ENCODE peak calls at places on chromosomes 7 and 10, in four cellular contexts. A is CD4-positive, alpha-beta memory T cell; Z is stomach; C is astrocyte. P is an unnamed sample.

GRCh38 chr7:16753102-16753931 is at the start of gene TSPAN13:
- DNase-seq in Z (peak; percentile 94), A (peak; percentile 26), C (peak; percentile 71), P (peak; percentile 25)

GRCh38 chr7:63789378-63790176 is 209.1 kb upstream of the ZNF722 start:
- DNase-seq in A (no peak), Z (no peak), C (no peak), P (peak; percentile 11)

GRCh38 chr7:22452142-22452763 is 47.7 kb downstream of the STEAP1B start:
- DNase-seq in A (no peak), Z (peak; percentile 71), C (peak; percentile 12), P (no peak)

GRCh38 chr10:75910032-75910431 is 478.6 kb downstream of the LRMDA start:
- DNase-seq in Z (no peak), C (peak; percentile 6), A (no peak), P (no peak)

GRCh38 chr7:92609921-92610518 is 19.8 kb upstream of the FAM133B start:
- DNase-seq in C (no peak), A (no peak), Z (no peak), P (no peak)

GRCh38 chr7:55099086-55099831 is 80.4 kb downstream of the EGFR start:
- DNase-seq in C (no peak), Z (no peak), A (no peak), P (no peak)

GRCh38 chr10:121803611-121804010 is 124.2 kb downstream of the ATE1 start:
- DNase-seq in Z (no peak), A (no peak), C (no peak), P (no peak)

GRCh38 chr7:157607218-157607617 is 270.4 kb downstream of the DNAJB6 start:
- DNase-seq in A (no peak), Z (no peak), C (no peak), P (no peak)

GRCh38 chr10:75207079-75207867 is 3.3 kb upstream of the VDAC2 start:
- DNase-seq in C (no peak), A (no peak), Z (no peak), P (no peak)

GRCh38 chr7:6675807-6676405 is 30.8 kb downstream of the ZNF12 start:
- DNase-seq in C (no peak), Z (no peak), A (no peak), P (no peak)
- H3K9me3 ChIP-seq in C (peaks cover 48% of the 10 kb centered on the region), Z (peaks cover 97% of the 10 kb centered on the region), A (no peaks in the 10 kb centered on the region), P (peaks cover 81% of the 10 kb centered on the region)

GRCh38 chr7:137343483-137343841 is at the start of gene PTN:
- DNase-seq in C (peak; percentile 77), A (no peak), Z (no peak), P (no peak)

GRCh38 chr7:137345799-137346449 is 2.4 kb upstream of the PTN start:
- DNase-seq in C (no peak), A (no peak), Z (no peak), P (no peak)

GRCh38 chr7:137342751-137343482 is 616 bp downstream of the PTN start:
- DNase-seq in C (no peak), Z (no peak), A (no peak), P (no peak)

GRCh38 chr7:137337902-137338301 is 5.6 kb downstream of the PTN start:
- DNase-seq in Z (no peak), C (no peak), A (no peak), P (no peak)

DNA sequence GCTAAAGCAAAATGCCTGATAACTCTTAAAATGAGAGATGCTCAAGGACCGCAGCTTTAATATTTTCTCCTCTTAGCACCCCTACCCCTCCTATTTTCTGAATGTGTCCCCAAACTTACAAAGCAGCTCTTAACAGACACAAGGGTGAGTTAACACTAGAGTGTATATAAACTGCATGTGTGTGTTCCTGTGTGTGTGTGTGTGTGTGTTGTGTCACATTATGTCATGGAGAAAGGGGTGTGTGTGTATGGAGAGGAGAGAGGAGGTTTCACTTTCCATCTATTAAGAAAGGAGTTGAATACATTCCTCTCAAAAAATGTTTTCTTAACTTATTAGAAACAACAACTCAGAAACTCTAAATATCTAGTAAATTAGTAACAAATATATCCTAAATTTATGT is 1.2 kb downstream of the PTN start:
- DNase-seq in A (no peak), Z (no peak), C (peak; percentile 36), P (no peak)
- H3K4me3 ChIP-seq in A (no peak overlapping the region), Z (peak overlapping the region; percentile 46), C (peak overlapping the region; percentile 70), P (no peak overlapping the region)

DNA sequence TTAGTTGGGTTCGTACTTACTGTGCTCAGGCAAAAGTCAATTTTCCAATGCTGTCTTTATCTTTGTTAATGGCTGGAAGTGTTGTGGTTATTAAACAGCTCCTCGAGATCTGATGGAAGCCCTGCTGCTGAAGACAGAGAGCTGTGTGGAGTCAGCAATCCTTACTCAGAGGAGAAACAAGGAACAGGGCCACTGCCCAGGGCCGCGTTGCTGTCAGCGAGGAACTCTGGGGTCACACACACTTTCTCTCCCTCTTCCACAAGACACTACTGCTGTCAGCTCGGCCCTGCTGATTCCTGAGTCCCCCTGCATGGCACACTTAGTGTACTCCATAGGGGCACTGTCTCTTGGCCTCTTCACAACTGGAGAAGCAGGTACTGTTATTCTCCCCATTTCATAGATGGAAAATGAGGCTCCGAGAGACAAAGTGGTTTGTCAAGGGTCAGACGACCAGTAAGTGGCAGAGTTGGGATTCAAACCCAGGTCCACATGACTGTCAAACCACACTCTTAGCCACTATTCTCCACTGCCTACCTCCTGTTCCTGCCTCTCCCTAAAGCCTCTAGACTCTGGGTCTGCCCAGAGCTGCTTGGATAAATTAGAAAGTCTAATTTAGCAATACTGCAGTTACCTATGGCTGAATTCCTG is 29.3 kb upstream of the PDCD4 start:
- DNase-seq in A (no peak), Z (no peak), C (no peak), P (no peak)
- H3K4me1 ChIP-seq in A (peaks cover 40% of the 10 kb centered on the region), Z (peaks cover 64% of the 10 kb centered on the region), C (no peaks in the 10 kb centered on the region), P (peaks cover 17% of the 10 kb centered on the region)

DNA sequence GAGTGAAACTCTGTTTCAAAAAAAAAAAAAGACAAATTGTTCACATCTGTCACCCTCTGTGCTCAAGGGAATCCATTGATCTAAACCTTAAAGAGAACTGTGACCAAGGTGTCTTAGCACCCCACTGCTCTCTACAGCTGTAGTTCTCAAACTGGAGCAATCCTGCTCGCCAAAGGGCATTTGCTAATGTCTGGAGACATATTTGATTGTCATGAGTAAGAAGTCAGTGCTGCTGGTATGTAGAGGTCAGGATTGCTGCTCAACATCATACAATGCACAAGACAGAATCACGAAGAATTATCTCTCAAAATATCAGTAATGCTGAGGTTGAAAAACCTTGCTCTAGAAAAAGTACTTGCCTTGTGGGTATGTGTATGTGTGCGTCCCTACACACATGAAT is 30.0 kb downstream of the ABLIM1 start:
- DNase-seq in Z (no peak), C (no peak), A (no peak), P (no peak)
- H3K9me3 ChIP-seq in Z (no peaks in the 10 kb centered on the region), C (no peaks in the 10 kb centered on the region), A (no peaks in the 10 kb centered on the region), P (no peaks in the 10 kb centered on the region)

GRCh38 chr7:106006906-106007305 is 43.8 kb downstream of the CDHR3 start:
- DNase-seq in C (no peak), Z (no peak), A (no peak), P (no peak)

GRCh38 chr7:106010331-106010730 is 47.3 kb downstream of the CDHR3 start:
- DNase-seq in Z (no peak), A (no peak), C (peak; percentile 22), P (no peak)

GRCh38 chr7:106012184-106012583 is 49.1 kb downstream of the CDHR3 start:
- DNase-seq in Z (no peak), C (no peak), A (no peak), P (no peak)

GRCh38 chr7:106010866-106011265 is 47.8 kb downstream of the CDHR3 start:
- DNase-seq in A (no peak), Z (no peak), C (peak; percentile 39), P (no peak)

GRCh38 chr7:106009511-106010226 is 46.6 kb downstream of the CDHR3 start:
- DNase-seq in A (peak; percentile 78), C (peak; percentile 90), Z (peak; percentile 90), P (peak; percentile 83)
- H3K4me3 ChIP-seq in A (no peak overlapping the region), C (no peak overlapping the region), Z (no peak overlapping the region), P (no peak overlapping the region)

DNA sequence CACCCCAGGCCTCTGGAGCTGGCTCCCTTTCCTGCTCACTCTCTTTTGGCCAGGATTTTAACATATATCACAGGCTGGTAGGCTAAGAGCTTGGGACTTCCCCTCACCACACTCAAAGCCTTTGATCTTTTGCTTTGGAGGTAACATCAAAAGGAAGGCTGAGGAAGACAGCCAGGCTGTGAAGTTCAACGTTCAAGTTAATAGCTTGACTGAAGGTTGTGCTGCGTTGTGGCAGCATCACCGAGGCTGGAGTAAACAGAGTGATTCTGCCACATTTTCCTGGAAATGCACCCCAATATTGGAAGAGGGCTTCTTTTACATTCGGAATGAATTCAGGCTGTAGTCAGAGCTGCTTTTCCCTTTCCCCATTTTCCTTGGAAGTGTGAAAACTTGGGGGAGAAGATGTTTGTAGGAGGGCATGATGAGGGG is 57.3 kb downstream of the TCF7L2 start:
- DNase-seq in Z (no peak), C (no peak), A (peak; percentile 71), P (peak; percentile 70)
- H3K4me1 ChIP-seq in Z (peaks cover 42% of the 10 kb centered on the region), C (no peaks in the 10 kb centered on the region), A (peaks cover 29% of the 10 kb centered on the region), P (peaks cover 25% of the 10 kb centered on the region)

GRCh38 chr10:131514454-131514853 is 202.9 kb upstream of the TCERG1L start:
- DNase-seq in C (no peak), A (no peak), Z (no peak), P (no peak)

GRCh38 chr10:131516285-131516684 is 204.8 kb upstream of the TCERG1L start:
- DNase-seq in C (no peak), A (no peak), Z (no peak), P (no peak)

GRCh38 chr10:131517781-131518180 is 206.3 kb upstream of the TCERG1L start:
- DNase-seq in C (no peak), Z (no peak), A (no peak), P (no peak)

GRCh38 chr10:131519723-131520122 is 208.2 kb upstream of the TCERG1L start:
- DNase-seq in A (no peak), C (no peak), Z (no peak), P (no peak)

GRCh38 chr10:131520206-131520605 is 208.7 kb upstream of the TCERG1L start:
- DNase-seq in A (no peak), Z (no peak), C (no peak), P (no peak)
- H3K9me3 ChIP-seq in A (no peaks in the 10 kb centered on the region), Z (peaks cover 10% of the 10 kb centered on the region), C (peaks cover 12% of the 10 kb centered on the region), P (no peaks in the 10 kb centered on the region)

GRCh38 chr10:123993534-123994416 is 99.6 kb downstream of the CHST15 start:
- DNase-seq in A (no peak), C (no peak), Z (no peak), P (no peak)
- H3K4me3 ChIP-seq in A (no peak overlapping the region), C (no peak overlapping the region), Z (peak overlapping the region; percentile 25), P (no peak overlapping the region)

GRCh38 chr7:127813991-127814556 is 162.1 kb downstream of the SND1 start:
- DNase-seq in Z (no peak), A (no peak), C (peak; percentile 41), P (no peak)

GRCh38 chr7:127815631-127816145 is 163.7 kb downstream of the SND1 start:
- DNase-seq in C (no peak), Z (no peak), A (no peak), P (no peak)

GRCh38 chr7:127819975-127820778 is 168.2 kb downstream of the SND1 start:
- DNase-seq in C (peak; percentile 86), Z (no peak), A (no peak), P (no peak)

GRCh38 chr7:127816354-127817190 is 164.6 kb downstream of the SND1 start:
- DNase-seq in C (no peak), Z (no peak), A (no peak), P (no peak)

GRCh38 chr7:127817466-127817865 is 165.5 kb downstream of the SND1 start:
- DNase-seq in Z (no peak), A (no peak), C (no peak), P (no peak)
- H3K4me1 ChIP-seq in Z (peaks cover 10% of the 10 kb centered on the region), A (peaks cover 21% of the 10 kb centered on the region), C (peaks cover 16% of the 10 kb centered on the region), P (no peaks in the 10 kb centered on the region)

GRCh38 chr10:21831986-21832735 is 171.4 kb downstream of the DNAJC1 start:
- DNase-seq in C (peak; percentile 55), Z (no peak), A (no peak), P (no peak)
- H3K9me3 ChIP-seq in C (peaks cover 4% of the 10 kb centered on the region), Z (peaks cover 73% of the 10 kb centered on the region), A (peaks cover 3% of the 10 kb centered on the region), P (peaks cover 5% of the 10 kb centered on the region)